ENCODE peak calls at places on chromosomes 11 and 22, in eight cellular contexts. Z is adrenal gland; S is stimulated activated CD4-positive, alpha-beta T cell treated with anti-CD3 and anti-CD28 coated beads, TNF-alpha, amount 100 ng/mL, for 48 hours; W is fibroblast of mammary gland; E is colonic mucosa; R is endothelial cell; Q is T-helper 1 cell; F is ureter. G is an unnamed sample.

GRCh38 chr11:88604255-88604654 is 266.7 kb upstream of the CTSC start:
- DNase-seq in R (no peak), F (no peak), W (peak; percentile 73), S (no peak), E (no peak), Z (no peak), Q (no peak), G (no peak)

GRCh38 chr11:77152846-77153245 is 24.8 kb downstream of the MYO7A start:
- DNase-seq in Z (no peak), F (no peak), R (no peak), S (no peak), Q (no peak), E (no peak), W (peak; percentile 11), G (no peak)

GRCh38 chr11:122020902-122021301 is 95.1 kb downstream of the BLID start:
- DNase-seq in Z (no peak), Q (no peak), E (no peak), S (no peak), R (peak; percentile 31), F (no peak), W (peak; percentile 42), G (peak; percentile 18)

GRCh38 chr11:12028303-12028702 is 19.9 kb upstream of the DKK3 start:
- DNase-seq in Q (no peak), R (no peak), Z (no peak), F (no peak), E (no peak), W (no peak), S (no peak), G (no peak)

GRCh38 chr11:120337133-120337895 is 1.1 kb downstream of the ARHGEF12 start:
- DNase-seq in E (peak; percentile 64), R (peak; percentile 28), Q (no peak), W (peak; percentile 28), F (peak; percentile 51), Z (peak; percentile 65), S (no peak), G (peak; percentile 30)

GRCh38 chr11:15178214-15178613 is 63.5 kb downstream of the INSC start:
- DNase-seq in Q (no peak), W (no peak), S (no peak), Z (no peak), R (no peak), F (no peak), E (no peak), G (no peak)

GRCh38 chr11:129637473-129637872 is 178.2 kb upstream of the TMEM45B start:
- DNase-seq in R (no peak), F (no peak), W (peak; percentile 51), S (no peak), E (no peak), Q (no peak), Z (no peak), G (no peak)

GRCh38 chr11:38305682-38306081 is 1707.6 kb upstream of the RAG2 start:
- DNase-seq in Z (no peak), Q (no peak), R (no peak), W (peak; percentile 1), E (no peak), F (no peak), S (no peak), G (no peak)

GRCh38 chr11:10005955-10006525 is 288.0 kb downstream of the SBF2 start:
- DNase-seq in S (no peak), F (no peak), Q (no peak), E (no peak), Z (no peak), R (no peak), W (no peak), G (no peak)

GRCh38 chr22:25172153-25172552 is 27.5 kb upstream of the CRYBB3 start:
- DNase-seq in W (no peak), Q (no peak), Z (no peak), R (no peak), S (peak; percentile 4), E (peak; percentile 40), F (no peak), G (no peak)

GRCh38 chr11:16883179-16883578 is 131.0 kb downstream of the PLEKHA7 start:
- DNase-seq in Z (no peak), E (peak; percentile 22), F (peak; percentile 57), Q (no peak), S (no peak), R (no peak), W (no peak), G (no peak)

GRCh38 chr22:45204751-45205623 is 35.7 kb downstream of the KIAA0930 start:
- DNase-seq in F (no peak), Q (no peak), W (no peak), S (no peak), Z (no peak), R (no peak), E (no peak), G (no peak)

GRCh38 chr11:86676533-86677154 is 4.2 kb upstream of the ME3 start:
- DNase-seq in Z (no peak), F (no peak), Q (no peak), W (no peak), R (peak; percentile 4), E (no peak), S (no peak), G (no peak)

GRCh38 chr11:33475999-33476398 is 218.8 kb downstream of the HIPK3 start:
- DNase-seq in W (peak; percentile 80), Q (no peak), F (peak; percentile 77), E (no peak), R (no peak), Z (peak; percentile 68), S (no peak), G (no peak)

GRCh38 chr11:44633641-44634040 is 68.2 kb downstream of the CD82 start:
- DNase-seq in F (no peak), E (no peak), W (no peak), Q (no peak), S (no peak), Z (peak; percentile 23), R (no peak), G (no peak)

GRCh38 chr11:79276900-79277299 is 163.9 kb downstream of the TENM4 start:
- DNase-seq in W (no peak), S (no peak), Q (no peak), R (no peak), F (no peak), Z (no peak), E (no peak), G (no peak)

GRCh38 chr11:117535870-117536411 is 208.3 kb downstream of the CEP164 start:
- DNase-seq in E (no peak), R (no peak), Q (no peak), Z (no peak), W (no peak), F (no peak), S (no peak), G (no peak)

GRCh38 chr11:12864316-12865156 is 144.6 kb upstream of the RASSF10 start:
- DNase-seq in R (peak; percentile 57), F (no peak), Q (no peak), S (no peak), Z (no peak), W (no peak), E (no peak), G (no peak)

GRCh38 chr22:49577168-49578060 is 250.3 kb downstream of the BRD1 start:
- DNase-seq in E (no peak), W (no peak), S (no peak), F (no peak), R (no peak), Z (peak; percentile 12), Q (peak; percentile 6), G (no peak)

GRCh38 chr11:35216962-35217667 is 78.1 kb downstream of the CD44 start:
- DNase-seq in Z (peak; percentile 48), W (no peak), Q (peak; percentile 19), E (no peak), S (no peak), F (no peak), R (no peak), G (no peak)

GRCh38 chr22:40263191-40263590 is 83.1 kb upstream of the ADSL start:
- DNase-seq in F (peak; percentile 49), Q (no peak), E (no peak), R (peak; percentile 42), S (no peak), Z (no peak), W (no peak), G (no peak)

GRCh38 chr11:44861829-44862545 is 88.7 kb downstream of the TP53I11 start:
- DNase-seq in W (peak; percentile 97), R (no peak), Q (peak; percentile 65), S (peak; percentile 70), F (peak; percentile 86), Z (peak; percentile 86), E (peak; percentile 54), G (no peak)

GRCh38 chr11:92347404-92347803 is 122.8 kb downstream of the FAT3 start:
- DNase-seq in Q (no peak), R (no peak), Z (no peak), S (no peak), F (no peak), E (no peak), W (no peak), G (no peak)

GRCh38 chr11:91248199-91248807 is 976.3 kb upstream of the FAT3 start:
- DNase-seq in S (no peak), Z (peak; percentile 60), F (no peak), R (peak; percentile 35), E (peak; percentile 17), W (peak; percentile 34), Q (no peak), G (peak; percentile 48)

GRCh38 chr22:17583151-17583550 is 19.9 kb downstream of the SLC25A18 start:
- DNase-seq in W (no peak), Q (no peak), E (no peak), S (no peak), R (no peak), Z (no peak), F (no peak), G (no peak)

GRCh38 chr11:95230054-95231034 is 658 bp downstream of the SESN3 start:
- DNase-seq in Q (peak; percentile 12), F (peak; percentile 54), W (peak; percentile 35), R (peak; percentile 47), S (no peak), Z (peak; percentile 39), E (peak; percentile 43), G (peak; percentile 63)

GRCh38 chr11:61022311-61023085 is 51.0 kb downstream of the CD6 start:
- DNase-seq in E (no peak), R (no peak), Z (no peak), F (no peak), S (no peak), W (no peak), Q (no peak), G (no peak)

GRCh38 chr11:34381775-34382174 is 24.0 kb upstream of the ABTB2 start:
- DNase-seq in Q (no peak), W (no peak), Z (no peak), F (no peak), R (no peak), S (no peak), E (no peak), G (no peak)

GRCh38 chr11:105611837-105612480 is 2.1 kb downstream of the GRIA4 start:
- DNase-seq in F (no peak), E (no peak), S (no peak), W (no peak), R (no peak), Z (no peak), Q (no peak), G (no peak)

GRCh38 chr11:10503217-10503616 is 37.8 kb downstream of the RNF141 start:
- DNase-seq in S (no peak), E (no peak), F (no peak), Q (no peak), W (no peak), Z (no peak), R (no peak), G (no peak)

GRCh38 chr22:39171623-39172264 is 19.3 kb upstream of the CBX7 start:
- DNase-seq in S (no peak), E (no peak), R (no peak), W (no peak), Q (no peak), Z (no peak), F (no peak), G (no peak)

GRCh38 chr22:23365961-23366360 is 185.7 kb downstream of the BCR start:
- DNase-seq in Z (no peak), E (no peak), F (no peak), W (no peak), S (no peak), R (no peak), Q (no peak), G (no peak)

GRCh38 chr11:66484825-66485380 is 4.7 kb downstream of the DPP3 start:
- DNase-seq in S (no peak), Q (no peak), W (no peak), F (no peak), R (no peak), E (no peak), Z (no peak), G (no peak)

GRCh38 chr11:6705905-6706535 is 22.9 kb upstream of the MRPL17 start:
- DNase-seq in S (no peak), E (peak; percentile 47), F (peak; percentile 51), Q (peak; percentile 19), R (peak; percentile 52), Z (peak; percentile 77), W (peak; percentile 70), G (peak; percentile 58)